ENCODE peak calls at places on chromosomes 6 and 20, in ten cellular contexts. Y is right atrium auricular region, D is right lobe of liver, E is cardiac muscle cell, S is uterus, J is choroid plexus epithelial cell, C is lower leg skin, Z is pancreas, H is RWPE1, L is activated B cell treated with CpG ODN at 0.5 μM for 24 hours. F is an unnamed sample.

GRCh38 chr6:38058022-38058421 is 238.5 kb downstream of the ZFAND3 start:
- DNase-seq in Y (no peak), D (no peak), E (no peak), S (no peak), J (peak; percentile 68), C (no peak), Z (no peak), H (peak; percentile 83), L (no peak), F (no peak)

GRCh38 chr20:9460518-9460917 is 53.9 kb upstream of the LAMP5 start:
- DNase-seq in Y (no peak), D (no peak), E (peak; percentile 25), S (no peak), J (peak; percentile 52), C (no peak), Z (no peak), H (peak; percentile 30), L (no peak), F (no peak)

GRCh38 chr6:32839356-32839755 is 817 bp upstream of the TAP2 start:
- DNase-seq in Y (no peak), D (no peak), E (no peak), S (no peak), J (no peak), C (no peak), Z (no peak), H (no peak), L (no peak), F (no peak)

GRCh38 chr20:37526238-37526838 is 1.3 kb downstream of the BLCAP start:
- DNase-seq in Y (no peak), D (peak; percentile 40), E (peak; percentile 80), S (no peak), J (peak; percentile 70), C (peak; percentile 68), Z (no peak), H (peak; percentile 100), L (no peak), F (no peak)

GRCh38 chr6:112253842-112254816 is at the start of gene LAMA4:
- DNase-seq in Y (peak; percentile 72), D (peak; percentile 45), E (peak; percentile 91), S (peak; percentile 68), J (peak; percentile 91), C (no peak), Z (no peak), H (peak; percentile 38), L (no peak), F (peak; percentile 15)

GRCh38 chr6:4665489-4666417 is 110.5 kb upstream of the CDYL start:
- DNase-seq in Y (no peak), D (no peak), E (no peak), S (no peak), J (peak; percentile 77), C (no peak), Z (no peak), H (no peak), L (no peak), F (no peak)

GRCh38 chr6:34986845-34987246 is 97.8 kb downstream of the ANKS1A start:
- DNase-seq in Y (peak; percentile 73), D (peak; percentile 50), E (peak; percentile 88), S (peak; percentile 63), J (peak; percentile 95), C (peak; percentile 65), Z (peak; percentile 27), H (peak; percentile 51), L (no peak), F (peak; percentile 68)

GRCh38 chr20:53332022-53332824 is 261.4 kb downstream of the ZNF217 start:
- DNase-seq in Y (no peak), D (no peak), E (no peak), S (no peak), J (no peak), C (no peak), Z (no peak), H (no peak), L (no peak), F (no peak)

GRCh38 chr6:157714153-157714490 is 108.9 kb upstream of the SNX9 start:
- DNase-seq in Y (no peak), D (no peak), E (no peak), S (no peak), J (peak; percentile 23), C (no peak), Z (no peak), H (no peak), L (no peak), F (no peak)

GRCh38 chr6:12029979-12030737 is 18.0 kb downstream of the HIVEP1 start:
- DNase-seq in Y (no peak), D (no peak), E (no peak), S (no peak), J (no peak), C (no peak), Z (no peak), H (no peak), L (no peak), F (no peak)

GRCh38 chr20:25296094-25297093 is 48.5 kb downstream of the PYGB start:
- DNase-seq in Y (no peak), D (no peak), E (peak; percentile 13), S (no peak), J (peak; percentile 57), C (no peak), Z (no peak), H (no peak), L (no peak), F (peak; percentile 59)

GRCh38 chr6:167455371-167455770 is 130.5 kb downstream of the TTLL2 start:
- DNase-seq in Y (peak; percentile 23), D (no peak), E (no peak), S (no peak), J (no peak), C (no peak), Z (no peak), H (no peak), L (no peak), F (no peak)

GRCh38 chr20:32564921-32565734 is 20.0 kb downstream of the NOL4L start:
- DNase-seq in Y (no peak), D (peak; percentile 65), E (no peak), S (no peak), J (peak; percentile 56), C (peak; percentile 49), Z (peak; percentile 50), H (no peak), L (no peak), F (no peak)

GRCh38 chr6:97765480-97765879 is 482.5 kb upstream of the MMS22L start:
- DNase-seq in Y (no peak), D (no peak), E (peak; percentile 3), S (no peak), J (peak; percentile 50), C (no peak), Z (no peak), H (no peak), L (no peak), F (no peak)

GRCh38 chr6:10411131-10411914 is 3.6 kb downstream of the TFAP2A start:
- DNase-seq in Y (no peak), D (peak; percentile 19), E (no peak), S (no peak), J (no peak), C (no peak), Z (no peak), H (no peak), L (no peak), F (no peak)

GRCh38 chr6:52407467-52407866 is 12.7 kb upstream of the EFHC1 start:
- DNase-seq in Y (no peak), D (no peak), E (peak; percentile 60), S (no peak), J (peak; percentile 70), C (no peak), Z (no peak), H (peak; percentile 55), L (no peak), F (no peak)

GRCh38 chr6:52415333-52415732 is 4.8 kb upstream of the EFHC1 start:
- DNase-seq in Y (no peak), D (no peak), E (no peak), S (no peak), J (no peak), C (no peak), Z (no peak), H (no peak), L (no peak), F (no peak)

GRCh38 chr6:52411911-52412310 is 8.2 kb upstream of the EFHC1 start:
- DNase-seq in Y (no peak), D (no peak), E (no peak), S (no peak), J (no peak), C (no peak), Z (no peak), H (no peak), L (no peak), F (no peak)

GRCh38 chr6:52409499-52409898 is 10.6 kb upstream of the EFHC1 start:
- DNase-seq in Y (no peak), D (no peak), E (peak; percentile 52), S (no peak), J (peak; percentile 25), C (no peak), Z (no peak), H (no peak), L (no peak), F (no peak)

GRCh38 chr6:52410979-52411378 is 9.2 kb upstream of the EFHC1 start:
- DNase-seq in Y (no peak), D (no peak), E (no peak), S (no peak), J (no peak), C (no peak), Z (no peak), H (no peak), L (no peak), F (no peak)
- TF ChIP-seq CTCF in Y (no peak), D (no peak), E (no peak), S (no peak), J (no peak), C (no peak), Z (no peak), H (no peak), L (no peak), F (no peak)

GRCh38 chr6:27837636-27838512 is 74.3 kb downstream of the OR2B2 start:
- DNase-seq in Y (peak; percentile 82), D (peak; percentile 80), E (peak; percentile 99), S (peak; percentile 83), J (peak; percentile 100), C (peak; percentile 86), Z (peak; percentile 82), H (peak; percentile 97), L (peak; percentile 73), F (peak; percentile 89)
- TF ChIP-seq CTCF in Y (no peak), D (no peak), E (no peak), S (no peak), J (no peak), C (no peak), Z (no peak), H (no peak), L (no peak), F (no peak)

DNA sequence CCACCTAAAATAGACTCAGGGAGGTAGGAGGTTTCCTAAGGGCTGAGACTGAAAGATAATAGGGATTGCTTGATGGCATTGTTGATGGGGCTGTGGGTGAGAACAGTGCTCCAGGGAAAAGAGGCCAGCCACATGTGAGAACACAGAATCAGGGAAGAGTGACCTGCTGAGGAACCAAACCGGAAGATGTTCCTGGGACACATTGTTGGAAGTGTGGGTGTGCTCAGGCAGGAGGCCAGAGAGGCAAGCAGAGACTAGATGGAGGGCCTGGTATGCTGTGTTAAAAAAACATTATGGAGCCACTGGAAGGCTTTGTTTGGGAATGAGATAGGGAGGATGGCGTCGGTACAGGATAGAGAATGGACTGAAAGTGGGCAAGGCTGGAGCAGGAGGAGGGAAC is 23.3 kb downstream of the RNF144B start:
- DNase-seq in Y (no peak), D (no peak), E (no peak), S (no peak), J (no peak), C (no peak), Z (no peak), H (peak; percentile 38), L (no peak), F (no peak)
- TF ChIP-seq CTCF in Y (no peak), D (no peak), E (no peak), S (no peak), J (no peak), C (no peak), Z (no peak), H (no peak), L (no peak), F (no peak)

GRCh38 chr6:100979269-100979668 is 98.1 kb upstream of the ASCC3 start:
- DNase-seq in Y (no peak), D (no peak), E (no peak), S (no peak), J (no peak), C (no peak), Z (no peak), H (no peak), L (no peak), F (no peak)
- TF ChIP-seq CTCF in Y (no peak), D (no peak), E (no peak), S (no peak), J (no peak), C (no peak), Z (no peak), H (no peak), L (no peak), F (no peak)